ENCODE peak calls at places on chromosomes 2 and 18, in seven cellular contexts. D is H54; U is posterior cingulate gyrus; M is dorsolateral prefrontal cortex; N is activated T-cell treated with anti-CD3 and anti-CD28 coated beads, Interleukin-2, amount 50 U/mL, for 1 hour; B is stimulated activated CD8-positive, alpha-beta memory T cell treated with anti-CD3 and anti-CD28 coated beads, Interleukin-4, amount 100 ng/mL, for 24 hours; W is thyroid gland. Q is an unnamed sample.
A peak's percentile ranks its signal among the peaks of the same experiment; 100 is the strongest.

GRCh38 chr2:139550341-139550740 is 770.2 kb upstream of the NXPH2 start:
- DNase-seq in D (no peak), U (no peak), M (no peak), N (no peak), B (no peak), W (no peak), Q (no peak)

GRCh38 chr2:222289280-222290250 is 9.2 kb downstream of the PAX3 start:
- DNase-seq in D (no peak), U (no peak), M (no peak), N (no peak), B (no peak), W (no peak), Q (no peak)

GRCh38 chr18:2147866-2148265 is 423.4 kb downstream of the METTL4 start:
- DNase-seq in D (peak; percentile 6), U (no peak), M (no peak), N (no peak), B (no peak), W (no peak), Q (no peak)

GRCh38 chr2:230589497-230590015 is 123.1 kb upstream of the CAB39 start:
- DNase-seq in D (no peak), U (no peak), M (no peak), N (no peak), B (no peak), W (no peak), Q (no peak)

GRCh38 chr18:53943463-53943862 is 281.0 kb downstream of the MBD2 start:
- DNase-seq in D (no peak), U (no peak), M (no peak), N (no peak), B (no peak), W (no peak), Q (no peak)

GRCh38 chr2:120856421-120856862 is 120.8 kb downstream of the GLI2 start:
- DNase-seq in D (no peak), U (no peak), M (no peak), N (no peak), B (no peak), W (no peak), Q (no peak)

GRCh38 chr2:3124921-3125760 is 252.5 kb downstream of the EIPR1 start:
- DNase-seq in D (no peak), U (no peak), M (no peak), N (no peak), B (no peak), W (no peak), Q (no peak)

GRCh38 chr2:85648619-85649018 is 19.4 kb downstream of the SFTPB start:
- DNase-seq in D (no peak), U (no peak), M (no peak), N (no peak), B (no peak), W (peak; percentile 49), Q (no peak)

Q was measured in occipital lobe.